ENCODE peak calls at places on chromosomes 4 and X, in four cellular contexts. J, I, E and H are unnamed samples.

GRCh38 chr4:140163029-140163810 is 9.2 kb upstream of the MAML3 start:
- DNase-seq in J (no peak), I (no peak), E (no peak), H (no peak)

GRCh38 chr4:11281720-11282119 is 147.0 kb downstream of the HS3ST1 start:
- DNase-seq in J (no peak), I (no peak), E (no peak), H (no peak)

GRCh38 chr4:161816958-161817357 is 346.8 kb downstream of the FSTL5 start:
- DNase-seq in J (no peak), I (no peak), E (no peak), H (no peak)

GRCh38 chrX:11757729-11758399 is at the start of gene MSL3:
- DNase-seq in J (no peak), I (peak; percentile 63), E (no peak), H (peak; percentile 81)

GRCh38 chr4:62119195-62119594 is 919.1 kb downstream of the ADGRL3 start:
- DNase-seq in J (no peak), I (no peak), E (no peak), H (no peak)

GRCh38 chr4:102883278-102883677 is 14.5 kb downstream of the CISD2 start:
- DNase-seq in J (no peak), I (no peak), E (no peak), H (no peak)

GRCh38 chr4:54541426-54542118 is 116.2 kb upstream of the KIT start:
- DNase-seq in J (no peak), I (no peak), E (no peak), H (peak; percentile 46)

GRCh38 chrX:34288782-34289181 is 156.7 kb upstream of the FAM47A start:
- DNase-seq in J (no peak), I (no peak), E (no peak), H (no peak)

GRCh38 chr4:24210332-24210902 is 320.6 kb upstream of the PPARGC1A start:
- DNase-seq in J (no peak), I (no peak), E (no peak), H (no peak)

GRCh38 chrX:68455151-68455510 is 21.8 kb upstream of the OPHN1 start:
- DNase-seq in J (no peak), I (no peak), E (peak; percentile 33), H (no peak)

GRCh38 chr4:186644316-186644638 is 79.4 kb downstream of the FAT1 start:
- DNase-seq in J (no peak), I (no peak), E (no peak), H (no peak)

GRCh38 chrX:106917830-106918500 is 2.2 kb upstream of the CLDN2 start:
- DNase-seq in J (no peak), I (no peak), E (no peak), H (no peak)

GRCh38 chr4:13452927-13453579 is 31.1 kb downstream of the RAB28 start:
- DNase-seq in J (no peak), I (no peak), E (no peak), H (no peak)

DNA sequence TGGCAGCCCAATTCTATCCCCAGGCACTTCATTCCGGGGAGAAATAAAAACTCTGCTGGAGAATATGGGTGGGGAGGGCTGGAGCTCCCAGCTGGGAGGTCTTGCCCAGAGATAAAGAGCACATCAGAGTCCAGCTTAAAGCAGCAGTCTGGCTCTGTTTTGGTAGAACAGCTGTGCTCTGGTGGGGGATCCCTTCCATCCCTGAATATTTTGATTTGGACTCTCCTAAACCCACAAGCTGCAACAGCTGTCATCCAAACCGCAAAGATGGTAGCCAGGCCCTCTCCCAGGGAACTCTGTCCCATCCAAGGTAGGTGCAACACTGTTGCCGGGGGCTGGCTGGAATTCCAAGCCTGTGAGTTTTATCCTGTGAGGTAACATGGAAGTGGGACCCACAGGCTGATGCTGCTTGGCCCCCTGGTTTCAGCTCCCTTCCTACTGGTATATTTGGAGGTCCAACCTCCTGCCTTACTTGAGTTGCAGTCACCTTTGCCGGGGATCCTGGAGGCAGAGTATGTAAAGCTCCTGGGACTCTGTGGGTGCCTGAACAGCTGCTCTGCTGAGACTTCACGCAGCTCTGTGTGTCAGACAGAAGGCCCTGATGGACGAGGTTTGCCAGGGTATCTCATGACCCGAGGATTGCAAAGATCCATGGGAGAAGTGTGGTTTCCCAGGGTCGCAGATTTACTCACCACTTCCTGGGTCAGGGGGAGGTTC is 203.5 kb upstream of the ITM2A start:
- DNase-seq in J (no peak), I (no peak), E (no peak), H (no peak)
- TF ChIP-seq TARDBP in J (no peak), I (no peak), E (no peak), H (no peak)

GRCh38 chrX:9913041-9913440 is 54.1 kb upstream of the CLDN34 start:
- DNase-seq in J (no peak), I (no peak), E (no peak), H (no peak)
- TF ChIP-seq TARDBP in J (no peak), I (no peak), E (no peak), H (no peak)

DNA sequence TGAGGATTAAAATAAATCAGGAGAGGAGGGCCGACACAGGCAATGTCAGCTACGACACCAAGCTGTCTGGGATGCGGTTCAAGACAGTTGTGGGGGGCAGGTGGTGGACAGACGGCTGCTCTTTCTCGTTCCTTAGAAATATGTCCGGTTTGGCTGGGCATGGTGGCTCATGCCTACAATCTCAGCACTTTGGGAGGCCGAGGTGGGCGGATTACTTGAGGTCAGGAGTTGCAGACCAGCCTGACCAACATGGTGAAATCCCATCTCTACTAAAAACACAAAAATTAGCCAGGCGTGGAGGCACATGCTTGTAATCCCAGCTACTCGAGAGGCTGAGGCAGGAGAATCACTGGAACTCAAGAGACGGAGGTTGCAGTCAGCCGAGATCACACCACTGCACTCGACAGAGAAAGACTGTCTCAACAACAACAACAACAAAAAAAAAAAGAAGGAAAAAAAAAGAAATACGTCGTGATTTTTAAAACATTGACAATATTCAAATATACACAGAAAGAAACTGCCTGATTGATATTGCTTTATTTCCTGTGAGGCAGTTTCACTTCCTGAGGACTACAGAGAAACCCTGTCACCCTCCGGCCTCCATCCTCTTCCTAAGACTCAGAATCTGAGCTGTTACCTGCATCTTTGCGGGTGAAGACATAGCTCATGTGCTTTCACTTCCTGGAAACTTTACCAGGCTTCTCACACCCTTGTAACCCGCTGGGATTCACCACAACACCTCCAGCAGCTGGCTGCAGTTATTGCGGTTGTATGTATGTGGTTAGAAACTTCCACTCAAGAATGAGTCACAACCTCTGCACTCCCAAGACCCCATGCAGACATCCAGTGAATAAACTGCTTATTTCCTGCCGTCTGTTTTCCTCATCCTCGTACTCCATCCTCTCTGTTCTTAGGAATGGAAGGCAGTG is 63.8 kb upstream of the STS start:
- DNase-seq in J (peak; percentile 84), I (no peak), E (no peak), H (no peak)
- TF ChIP-seq TARDBP in J (no peak), I (no peak), E (no peak), H (no peak)

GRCh38 chrX:141180851-141181250 is 3.9 kb upstream of the LDOC1 start:
- DNase-seq in J (no peak), I (no peak), E (no peak), H (no peak)

GRCh38 chrX:141175786-141176185 is 1.1 kb downstream of the LDOC1 start:
- DNase-seq in J (no peak), I (no peak), E (no peak), H (no peak)

DNA sequence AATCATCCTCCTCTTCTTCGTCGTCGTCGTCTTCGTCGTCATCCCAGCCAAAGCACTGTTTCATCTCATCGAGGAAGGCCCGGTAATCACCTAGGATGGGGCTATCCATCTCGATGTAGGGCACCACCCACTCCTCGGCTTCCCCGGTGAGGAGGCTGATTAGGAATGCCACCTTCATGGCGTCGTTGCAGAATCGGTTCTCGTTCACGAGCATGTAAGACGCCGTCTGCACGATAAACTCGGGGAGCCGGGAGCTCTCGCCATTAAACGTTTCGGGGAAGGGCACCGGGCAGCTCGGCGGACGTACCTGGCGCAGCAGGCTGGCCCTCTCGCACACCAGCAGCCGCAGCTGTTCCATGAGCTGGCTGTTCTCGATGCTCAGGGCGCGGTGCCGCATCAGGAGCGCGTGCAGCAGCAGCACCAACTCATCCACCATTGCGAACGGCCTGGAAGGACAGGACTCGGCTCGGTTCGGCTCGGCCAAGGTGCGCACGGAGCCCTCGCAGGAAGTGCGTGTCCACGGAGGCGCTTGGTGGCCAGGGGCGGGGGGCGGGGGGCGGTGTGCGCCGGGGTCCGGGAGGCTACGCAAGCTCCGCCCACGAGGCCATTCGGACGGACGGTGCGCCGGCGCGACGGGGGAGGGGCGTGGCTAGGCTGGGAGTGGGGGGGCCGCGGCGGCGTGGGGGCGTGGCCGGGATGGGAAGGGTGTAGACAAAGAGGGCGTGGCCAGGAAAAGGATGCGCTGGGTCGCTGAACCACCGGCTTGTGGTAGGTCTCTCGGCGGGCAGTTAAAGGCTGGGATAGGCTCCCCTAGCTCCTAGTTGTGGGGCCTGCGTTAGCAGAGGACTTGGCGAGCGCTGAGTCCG is at the start of gene LDOC1:
- DNase-seq in J (no peak), I (peak; percentile 87), E (no peak), H (peak; percentile 40)
- TF ChIP-seq TARDBP in J (no peak), I (no peak), E (no peak), H (no peak)